ENCODE peak calls at places on chromosome 17, in four cellular contexts. One of them, this sample, is unnamed.
A peak's percentile ranks its signal among the peaks of the same experiment; 100 is the strongest.

GRCh38 chr17:66751771-66752170 is 83.1 kb upstream of the CACNG5 start:
- DNase-seq in Calu3: no peak
- DNase-seq in colonic mucosa: no peak
- DNase-seq in cardiac muscle cell: no peak
- DNase-seq in this sample: no peak

GRCh38 chr17:45751466-45751865 is 32.7 kb upstream of the CRHR1 start:
- DNase-seq in colonic mucosa: no peak
- DNase-seq in Calu3: no peak
- DNase-seq in cardiac muscle cell: no peak
- DNase-seq in this sample: no peak

GRCh38 chr17:57705921-57706695 is 39.0 kb downstream of the CCDC182 start:
- DNase-seq in Calu3: no peak
- DNase-seq in cardiac muscle cell: no peak
- DNase-seq in colonic mucosa: no peak
- DNase-seq in this sample: no peak

GRCh38 chr17:75346906-75347305 is 57.7 kb upstream of the SLC25A19 start:
- DNase-seq in colonic mucosa: no peak
- DNase-seq in cardiac muscle cell: no peak
- DNase-seq in Calu3: peak; percentile 30
- DNase-seq in this sample: no peak

GRCh38 chr17:31506517-31506916 is 115.0 kb downstream of the RAB11FIP4 start:
- DNase-seq in cardiac muscle cell: no peak
- DNase-seq in Calu3: no peak
- DNase-seq in colonic mucosa: no peak
- DNase-seq in this sample: no peak

GRCh38 chr17:17605747-17606083 is 14.2 kb upstream of the PEMT start:
- DNase-seq in colonic mucosa: no peak
- DNase-seq in Calu3: no peak
- DNase-seq in cardiac muscle cell: peak; percentile 56
- DNase-seq in this sample: no peak

GRCh38 chr17:81412490-81413093 is 17.3 kb downstream of the BAHCC1 start:
- DNase-seq in colonic mucosa: no peak
- DNase-seq in cardiac muscle cell: no peak
- DNase-seq in Calu3: no peak
- DNase-seq in this sample: no peak

GRCh38 chr17:17497845-17498520 is 1.8 kb upstream of the RASD1 start:
- DNase-seq in cardiac muscle cell: no peak
- DNase-seq in colonic mucosa: no peak
- DNase-seq in Calu3: no peak
- DNase-seq in this sample: no peak

GRCh38 chr17:14268264-14268663 is 31.6 kb upstream of the CDRT15 start:
- DNase-seq in Calu3: no peak
- DNase-seq in cardiac muscle cell: no peak
- DNase-seq in colonic mucosa: no peak
- DNase-seq in this sample: no peak

GRCh38 chr17:82314721-82315605 is 2.4 kb downstream of the CD7 start:
- DNase-seq in Calu3: no peak
- DNase-seq in cardiac muscle cell: no peak
- DNase-seq in colonic mucosa: no peak
- DNase-seq in this sample: no peak

GRCh38 chr17:76940738-76941350 is 72.6 kb downstream of the MGAT5B start:
- DNase-seq in cardiac muscle cell: no peak
- DNase-seq in colonic mucosa: no peak
- DNase-seq in Calu3: peak; percentile 28
- DNase-seq in this sample: no peak

GRCh38 chr17:44546711-44547606 is 10.3 kb upstream of the FZD2 start:
- DNase-seq in cardiac muscle cell: no peak
- DNase-seq in Calu3: no peak
- DNase-seq in colonic mucosa: no peak
- DNase-seq in this sample: no peak

GRCh38 chr17:74916851-74917199 is 6.2 kb downstream of the USH1G start:
- DNase-seq in colonic mucosa: no peak
- DNase-seq in cardiac muscle cell: no peak
- DNase-seq in Calu3: no peak
- DNase-seq in this sample: no peak

GRCh38 chr17:82320140-82320840 is 2.9 kb upstream of the CD7 start:
- DNase-seq in cardiac muscle cell: no peak
- DNase-seq in colonic mucosa: no peak
- DNase-seq in Calu3: no peak
- DNase-seq in this sample: no peak

GRCh38 chr17:30031214-30031869 is 85.3 kb upstream of the NSRP1 start:
- DNase-seq in Calu3: no peak
- DNase-seq in colonic mucosa: no peak
- DNase-seq in cardiac muscle cell: no peak
- DNase-seq in this sample: no peak

GRCh38 chr17:39244016-39244599 is 18.4 kb upstream of the STAC2 start:
- DNase-seq in Calu3: no peak
- DNase-seq in colonic mucosa: no peak
- DNase-seq in cardiac muscle cell: no peak
- DNase-seq in this sample: no peak

GRCh38 chr17:29933379-29933778 is 3.4 kb upstream of the SSH2 start:
- DNase-seq in colonic mucosa: no peak
- DNase-seq in cardiac muscle cell: peak; percentile 53
- DNase-seq in Calu3: peak; percentile 28
- DNase-seq in this sample: no peak

GRCh38 chr17:32502710-32503109 is 15.9 kb downstream of the CDK5R1 start:
- DNase-seq in cardiac muscle cell: no peak
- DNase-seq in colonic mucosa: no peak
- DNase-seq in Calu3: no peak
- DNase-seq in this sample: no peak

GRCh38 chr17:14737984-14738651 is 437.2 kb downstream of the HS3ST3B1 start:
- DNase-seq in Calu3: peak; percentile 87
- DNase-seq in colonic mucosa: no peak
- DNase-seq in cardiac muscle cell: no peak
- DNase-seq in this sample: no peak

GRCh38 chr17:30235386-30236296 is at the start of gene SLC6A4:
- DNase-seq in Calu3: peak; percentile 27
- DNase-seq in colonic mucosa: no peak
- DNase-seq in cardiac muscle cell: peak; percentile 67
- DNase-seq in this sample: no peak

GRCh38 chr17:36736201-36737156 is 135.1 kb downstream of the MRM1 start:
- DNase-seq in Calu3: no peak
- DNase-seq in cardiac muscle cell: no peak
- DNase-seq in colonic mucosa: no peak
- DNase-seq in this sample: no peak

GRCh38 chr17:81731271-81731670 is 19.2 kb downstream of the SLC25A10 start:
- DNase-seq in colonic mucosa: no peak
- DNase-seq in Calu3: no peak
- DNase-seq in cardiac muscle cell: no peak
- DNase-seq in this sample: no peak

GRCh38 chr17:7119314-7119713 is 4.7 kb upstream of the ASGR2 start:
- DNase-seq in colonic mucosa: no peak
- DNase-seq in cardiac muscle cell: no peak
- DNase-seq in Calu3: no peak
- DNase-seq in this sample: no peak

GRCh38 chr17:74325743-74326379 is at the start of gene KIF19:
- DNase-seq in colonic mucosa: peak; percentile 36
- DNase-seq in Calu3: no peak
- DNase-seq in cardiac muscle cell: peak; percentile 68
- DNase-seq in this sample: peak; percentile 26

GRCh38 chr17:38751803-38752118 is 780 bp upstream of the PSMB3 start:
- DNase-seq in colonic mucosa: peak; percentile 87
- DNase-seq in cardiac muscle cell: peak; percentile 86
- DNase-seq in Calu3: peak; percentile 99
- DNase-seq in this sample: peak; percentile 83

GRCh38 chr17:7222093-7222971 is 2.6 kb downstream of the ACADVL start:
- DNase-seq in colonic mucosa: no peak
- DNase-seq in cardiac muscle cell: no peak
- DNase-seq in Calu3: no peak
- DNase-seq in this sample: no peak

GRCh38 chr17:66714046-66715023 is 120.6 kb upstream of the CACNG5 start:
- DNase-seq in colonic mucosa: no peak
- DNase-seq in Calu3: no peak
- DNase-seq in cardiac muscle cell: no peak
- DNase-seq in this sample: no peak

GRCh38 chr17:20970329-20970728 is 72.5 kb downstream of the USP22 start:
- DNase-seq in cardiac muscle cell: no peak
- DNase-seq in Calu3: no peak
- DNase-seq in colonic mucosa: no peak
- DNase-seq in this sample: no peak

GRCh38 chr17:37743875-37744632 is 805 bp downstream of the HNF1B start:
- DNase-seq in Calu3: peak; percentile 92
- DNase-seq in cardiac muscle cell: peak; percentile 47
- DNase-seq in colonic mucosa: peak; percentile 64
- DNase-seq in this sample: peak; percentile 48

GRCh38 chr17:77516902-77517301 is 376.1 kb downstream of the SEC14L1 start:
- DNase-seq in cardiac muscle cell: no peak
- DNase-seq in Calu3: no peak
- DNase-seq in colonic mucosa: no peak
- DNase-seq in this sample: no peak

GRCh38 chr17:77961741-77962140 is 3.2 kb downstream of the TNRC6C start:
- DNase-seq in colonic mucosa: no peak
- DNase-seq in cardiac muscle cell: no peak
- DNase-seq in Calu3: no peak
- DNase-seq in this sample: no peak

GRCh38 chr17:71803656-71804284 is 317.1 kb upstream of the SOX9 start:
- DNase-seq in cardiac muscle cell: no peak
- DNase-seq in colonic mucosa: no peak
- DNase-seq in Calu3: no peak
- DNase-seq in this sample: no peak

GRCh38 chr17:2347805-2348685 is 10.7 kb downstream of the SGSM2 start:
- DNase-seq in Calu3: peak; percentile 46
- DNase-seq in cardiac muscle cell: peak; percentile 66
- DNase-seq in colonic mucosa: peak; percentile 63
- DNase-seq in this sample: no peak

GRCh38 chr17:74964246-74964761 is 8.3 kb downstream of the HID1 start:
- DNase-seq in Calu3: no peak
- DNase-seq in colonic mucosa: no peak
- DNase-seq in cardiac muscle cell: no peak
- DNase-seq in this sample: no peak

GRCh38 chr17:71229036-71229435 is 891.8 kb upstream of the SOX9 start:
- DNase-seq in cardiac muscle cell: no peak
- DNase-seq in colonic mucosa: no peak
- DNase-seq in Calu3: no peak
- DNase-seq in this sample: no peak

GRCh38 chr17:21019976-21020575 is 22.7 kb downstream of the USP22 start:
- DNase-seq in colonic mucosa: no peak
- DNase-seq in cardiac muscle cell: no peak
- DNase-seq in Calu3: peak; percentile 13
- DNase-seq in this sample: no peak

DNA sequence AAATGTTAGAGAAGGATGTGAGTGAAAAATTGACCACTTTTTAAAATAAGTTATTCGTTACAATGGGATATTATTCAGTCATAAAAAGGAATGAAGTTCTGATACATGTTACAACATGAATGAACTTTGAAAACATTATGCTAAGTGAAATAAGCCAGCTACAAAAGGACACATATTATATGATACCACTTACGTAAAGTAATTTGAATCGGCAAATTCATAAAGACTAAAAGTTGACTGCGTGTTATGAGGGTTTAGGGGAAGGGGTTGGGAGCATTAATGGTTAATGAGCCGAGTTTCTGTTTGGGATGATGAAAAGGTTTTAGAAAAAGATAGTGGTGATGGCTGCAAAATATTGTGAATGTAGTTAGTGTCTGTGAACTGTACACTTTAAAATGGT is 73.1 kb downstream of the USP32 start:
- DNase-seq in Calu3: no peak
- DNase-seq in cardiac muscle cell: no peak
- DNase-seq in colonic mucosa: no peak
- DNase-seq in this sample: no peak
- TF ChIP-seq CTCF in Calu3: no peak
- TF ChIP-seq CTCF in cardiac muscle cell: no peak
- TF ChIP-seq CTCF in colonic mucosa: no peak
- TF ChIP-seq CTCF in this sample: no peak

DNA sequence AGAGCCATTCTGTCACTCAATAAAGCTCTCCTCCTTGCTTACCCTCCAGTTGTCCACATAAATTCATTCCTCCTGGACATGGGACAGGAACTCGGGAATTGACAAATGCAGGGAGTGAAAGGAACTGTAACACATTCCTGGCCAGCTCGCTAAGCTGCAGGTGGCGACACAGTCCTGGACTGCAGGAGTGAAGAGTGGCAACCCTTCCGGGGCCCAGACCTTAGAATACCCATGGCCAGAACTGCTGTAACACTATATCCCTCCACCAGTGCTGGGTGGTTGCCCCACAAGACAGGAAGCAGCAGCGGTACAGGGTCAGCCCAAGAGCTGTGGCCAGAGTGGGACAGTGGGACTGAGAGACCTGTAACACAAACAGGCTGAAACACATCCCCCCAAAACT is 30.3 kb upstream of the KIF2B start:
- DNase-seq in colonic mucosa: no peak
- DNase-seq in cardiac muscle cell: no peak
- DNase-seq in Calu3: no peak
- DNase-seq in this sample: no peak
- TF ChIP-seq CTCF in colonic mucosa: no peak
- TF ChIP-seq CTCF in cardiac muscle cell: no peak
- TF ChIP-seq CTCF in Calu3: no peak
- TF ChIP-seq CTCF in this sample: no peak

GRCh38 chr17:64019486-64020067 is 856 bp downstream of the ICAM2 start:
- DNase-seq in Calu3: no peak
- DNase-seq in cardiac muscle cell: no peak
- DNase-seq in colonic mucosa: peak; percentile 14
- DNase-seq in this sample: no peak

GRCh38 chr17:64016974-64017373 is 3.5 kb downstream of the ICAM2 start:
- DNase-seq in Calu3: no peak
- DNase-seq in cardiac muscle cell: no peak
- DNase-seq in colonic mucosa: no peak
- DNase-seq in this sample: no peak

GRCh38 chr17:64016248-64016784 is 4.1 kb downstream of the ICAM2 start:
- DNase-seq in Calu3: no peak
- DNase-seq in colonic mucosa: peak; percentile 16
- DNase-seq in cardiac muscle cell: no peak
- DNase-seq in this sample: no peak

GRCh38 chr17:64015447-64015846 is 5.0 kb downstream of the ICAM2 start:
- DNase-seq in colonic mucosa: peak; percentile 7
- DNase-seq in Calu3: no peak
- DNase-seq in cardiac muscle cell: no peak
- DNase-seq in this sample: no peak

DNA sequence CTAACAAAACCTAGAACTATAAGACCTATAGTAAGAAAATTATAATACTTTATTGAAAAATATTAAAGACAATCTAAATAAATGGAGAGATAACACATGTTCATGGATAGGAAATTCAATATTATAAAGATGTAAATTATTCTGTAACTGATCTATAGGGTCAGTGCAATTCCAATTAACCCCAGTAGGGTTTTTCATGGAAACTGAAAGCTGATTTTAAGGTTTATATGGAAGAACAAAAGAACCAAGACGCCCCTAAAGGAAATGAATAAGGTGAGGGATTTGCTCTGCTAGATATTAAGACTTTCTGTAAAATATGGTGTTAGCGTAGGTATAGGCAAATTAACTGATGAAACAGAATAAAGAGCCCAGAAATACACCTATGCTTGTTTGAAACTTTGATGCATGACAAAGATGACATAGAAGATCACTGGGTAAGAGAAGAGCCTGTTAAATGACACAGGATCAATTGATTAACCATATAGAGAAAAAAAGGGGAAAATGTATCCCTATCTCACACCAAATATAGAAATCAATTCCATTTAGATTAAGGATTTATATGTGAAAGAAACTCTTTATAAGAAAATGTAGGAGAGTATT is 3.0 kb downstream of the ICAM2 start:
- DNase-seq in colonic mucosa: no peak
- DNase-seq in cardiac muscle cell: no peak
- DNase-seq in Calu3: no peak
- DNase-seq in this sample: no peak
- TF ChIP-seq CTCF in colonic mucosa: no peak
- TF ChIP-seq CTCF in cardiac muscle cell: peak; percentile 19
- TF ChIP-seq CTCF in Calu3: peak; percentile 35
- TF ChIP-seq CTCF in this sample: peak; percentile 25

GRCh38 chr17:28878981-28879380 is 18.6 kb downstream of the FLOT2 start:
- DNase-seq in colonic mucosa: peak; percentile 36
- DNase-seq in cardiac muscle cell: peak; percentile 66
- DNase-seq in Calu3: peak; percentile 65
- DNase-seq in this sample: no peak
- TF ChIP-seq CTCF in colonic mucosa: peak; percentile 31
- TF ChIP-seq CTCF in cardiac muscle cell: peak; percentile 47
- TF ChIP-seq CTCF in Calu3: peak; percentile 41
- TF ChIP-seq CTCF in this sample: peak; percentile 58

This sample was measured in progenitor cell of endocrine pancreas.